ENCODE peak calls at places on chromosomes 12 and 14, in seven cellular contexts. One of them, this sample, is unnamed.
A peak's percentile ranks its signal among the peaks of the same experiment; 100 is the strongest.

GRCh38 chr14:64806202-64806861 is 73.4 kb downstream of the SPTB start:
- DNase-seq in cardiac muscle cell: no peak
- DNase-seq in fibroblast of the aortic adventitia: peak; percentile 86
- DNase-seq in right cardiac atrium: no peak
- DNase-seq in GM06990: no peak
- DNase-seq in fibroblast of mammary gland: peak; percentile 76
- DNase-seq in heart left ventricle: no peak
- DNase-seq in this sample: no peak

GRCh38 chr14:30211326-30211725 is 283.7 kb upstream of the PRKD1 start:
- DNase-seq in cardiac muscle cell: no peak
- DNase-seq in fibroblast of the aortic adventitia: peak; percentile 44
- DNase-seq in right cardiac atrium: no peak
- DNase-seq in GM06990: no peak
- DNase-seq in fibroblast of mammary gland: peak; percentile 55
- DNase-seq in heart left ventricle: no peak
- DNase-seq in this sample: no peak

GRCh38 chr12:127230843-127231260 is 1036.1 kb upstream of the TMEM132C start:
- DNase-seq in cardiac muscle cell: no peak
- DNase-seq in fibroblast of the aortic adventitia: peak; percentile 96
- DNase-seq in right cardiac atrium: no peak
- DNase-seq in GM06990: no peak
- DNase-seq in fibroblast of mammary gland: peak; percentile 100
- DNase-seq in heart left ventricle: no peak
- DNase-seq in this sample: no peak

GRCh38 chr12:32115404-32116104 is 8.9 kb downstream of the BICD1 start:
- DNase-seq in cardiac muscle cell: no peak
- DNase-seq in fibroblast of the aortic adventitia: peak; percentile 99
- DNase-seq in right cardiac atrium: peak; percentile 91
- DNase-seq in GM06990: no peak
- DNase-seq in fibroblast of mammary gland: peak; percentile 99
- DNase-seq in heart left ventricle: peak; percentile 85
- DNase-seq in this sample: peak; percentile 82

GRCh38 chr12:125178222-125178621 is 113.0 kb downstream of the AACS start:
- DNase-seq in cardiac muscle cell: no peak
- DNase-seq in fibroblast of the aortic adventitia: no peak
- DNase-seq in right cardiac atrium: no peak
- DNase-seq in GM06990: no peak
- DNase-seq in fibroblast of mammary gland: no peak
- DNase-seq in heart left ventricle: no peak
- DNase-seq in this sample: no peak

GRCh38 chr12:113818833-113819232 is 147.3 kb downstream of the RBM19 start:
- DNase-seq in cardiac muscle cell: peak; percentile 46
- DNase-seq in fibroblast of the aortic adventitia: no peak
- DNase-seq in right cardiac atrium: no peak
- DNase-seq in GM06990: no peak
- DNase-seq in fibroblast of mammary gland: no peak
- DNase-seq in heart left ventricle: no peak
- DNase-seq in this sample: peak; percentile 35

GRCh38 chr14:56514663-56515371 is 64.8 kb upstream of the TMEM260 start:
- DNase-seq in cardiac muscle cell: no peak
- DNase-seq in fibroblast of the aortic adventitia: peak; percentile 11
- DNase-seq in right cardiac atrium: no peak
- DNase-seq in GM06990: no peak
- DNase-seq in fibroblast of mammary gland: peak; percentile 90
- DNase-seq in heart left ventricle: no peak
- DNase-seq in this sample: no peak

GRCh38 chr12:92550661-92551060 is 152.1 kb upstream of the PLEKHG7 start:
- DNase-seq in cardiac muscle cell: no peak
- DNase-seq in fibroblast of the aortic adventitia: no peak
- DNase-seq in right cardiac atrium: no peak
- DNase-seq in GM06990: no peak
- DNase-seq in fibroblast of mammary gland: no peak
- DNase-seq in heart left ventricle: no peak
- DNase-seq in this sample: no peak

GRCh38 chr14:21039059-21039422 is 3.1 kb upstream of the RNASE7 start:
- DNase-seq in cardiac muscle cell: peak; percentile 65
- DNase-seq in fibroblast of the aortic adventitia: peak; percentile 87
- DNase-seq in right cardiac atrium: peak; percentile 86
- DNase-seq in GM06990: no peak
- DNase-seq in fibroblast of mammary gland: peak; percentile 63
- DNase-seq in heart left ventricle: peak; percentile 86
- DNase-seq in this sample: peak; percentile 96

GRCh38 chr12:4909734-4910501 is at the start of gene KCNA1:
- DNase-seq in cardiac muscle cell: peak; percentile 70
- DNase-seq in fibroblast of the aortic adventitia: peak; percentile 7
- DNase-seq in right cardiac atrium: peak; percentile 17
- DNase-seq in GM06990: peak; percentile 38
- DNase-seq in fibroblast of mammary gland: peak; percentile 12
- DNase-seq in heart left ventricle: no peak
- DNase-seq in this sample: no peak

GRCh38 chr14:100749967-100750597 is 23.4 kb downstream of the DLK1 start:
- DNase-seq in cardiac muscle cell: no peak
- DNase-seq in fibroblast of the aortic adventitia: no peak
- DNase-seq in right cardiac atrium: no peak
- DNase-seq in GM06990: no peak
- DNase-seq in fibroblast of mammary gland: no peak
- DNase-seq in heart left ventricle: no peak
- DNase-seq in this sample: no peak

GRCh38 chr14:72666610-72667009 is 227.3 kb downstream of the DPF3 start:
- DNase-seq in cardiac muscle cell: no peak
- DNase-seq in fibroblast of the aortic adventitia: peak; percentile 78
- DNase-seq in right cardiac atrium: no peak
- DNase-seq in GM06990: no peak
- DNase-seq in fibroblast of mammary gland: peak; percentile 72
- DNase-seq in heart left ventricle: no peak
- DNase-seq in this sample: no peak

GRCh38 chr12:60847281-60847680 is 1251.5 kb downstream of the SLC16A7 start:
- DNase-seq in cardiac muscle cell: no peak
- DNase-seq in fibroblast of the aortic adventitia: no peak
- DNase-seq in right cardiac atrium: no peak
- DNase-seq in GM06990: no peak
- DNase-seq in fibroblast of mammary gland: no peak
- DNase-seq in heart left ventricle: no peak
- DNase-seq in this sample: no peak

GRCh38 chr12:3036901-3037600 is 40.1 kb upstream of the TSPAN9 start:
- DNase-seq in cardiac muscle cell: no peak
- DNase-seq in fibroblast of the aortic adventitia: no peak
- DNase-seq in right cardiac atrium: no peak
- DNase-seq in GM06990: no peak
- DNase-seq in fibroblast of mammary gland: no peak
- DNase-seq in heart left ventricle: no peak
- DNase-seq in this sample: no peak

GRCh38 chr12:39575498-39575875 is 44.1 kb downstream of the ABCD2 start:
- DNase-seq in cardiac muscle cell: no peak
- DNase-seq in fibroblast of the aortic adventitia: no peak
- DNase-seq in right cardiac atrium: no peak
- DNase-seq in GM06990: no peak
- DNase-seq in fibroblast of mammary gland: no peak
- DNase-seq in heart left ventricle: no peak
- DNase-seq in this sample: no peak

GRCh38 chr14:83940253-83940652 is 1589.7 kb upstream of the FLRT2 start:
- DNase-seq in cardiac muscle cell: peak; percentile 17
- DNase-seq in fibroblast of the aortic adventitia: no peak
- DNase-seq in right cardiac atrium: no peak
- DNase-seq in GM06990: no peak
- DNase-seq in fibroblast of mammary gland: no peak
- DNase-seq in heart left ventricle: no peak
- DNase-seq in this sample: no peak

GRCh38 chr14:75578786-75579781 is 664 bp downstream of the FLVCR2 start:
- DNase-seq in cardiac muscle cell: no peak
- DNase-seq in fibroblast of the aortic adventitia: no peak
- DNase-seq in right cardiac atrium: peak; percentile 26
- DNase-seq in GM06990: no peak
- DNase-seq in fibroblast of mammary gland: peak; percentile 63
- DNase-seq in heart left ventricle: no peak
- DNase-seq in this sample: peak; percentile 8

GRCh38 chr14:101010293-101010692 is 106.8 kb upstream of the RTL1 start:
- DNase-seq in cardiac muscle cell: no peak
- DNase-seq in fibroblast of the aortic adventitia: no peak
- DNase-seq in right cardiac atrium: no peak
- DNase-seq in GM06990: no peak
- DNase-seq in fibroblast of mammary gland: no peak
- DNase-seq in heart left ventricle: no peak
- DNase-seq in this sample: no peak

GRCh38 chr14:52464175-52464574 is 88.1 kb downstream of the TXNDC16 start:
- DNase-seq in cardiac muscle cell: no peak
- DNase-seq in fibroblast of the aortic adventitia: no peak
- DNase-seq in right cardiac atrium: no peak
- DNase-seq in GM06990: no peak
- DNase-seq in fibroblast of mammary gland: no peak
- DNase-seq in heart left ventricle: no peak
- DNase-seq in this sample: no peak

GRCh38 chr14:61342486-61342885 is 21.1 kb downstream of the PRKCH start:
- DNase-seq in cardiac muscle cell: no peak
- DNase-seq in fibroblast of the aortic adventitia: no peak
- DNase-seq in right cardiac atrium: no peak
- DNase-seq in GM06990: no peak
- DNase-seq in fibroblast of mammary gland: no peak
- DNase-seq in heart left ventricle: no peak
- DNase-seq in this sample: no peak

GRCh38 chr14:105899071-105899641 is 372.8 kb downstream of the TMEM121 start:
- DNase-seq in cardiac muscle cell: no peak
- DNase-seq in fibroblast of the aortic adventitia: no peak
- DNase-seq in right cardiac atrium: peak; percentile 8
- DNase-seq in GM06990: no peak
- DNase-seq in fibroblast of mammary gland: no peak
- DNase-seq in heart left ventricle: peak; percentile 2
- DNase-seq in this sample: no peak

GRCh38 chr14:34424488-34424887 is 37.6 kb downstream of the SPTSSA start:
- DNase-seq in cardiac muscle cell: no peak
- DNase-seq in fibroblast of the aortic adventitia: no peak
- DNase-seq in right cardiac atrium: no peak
- DNase-seq in GM06990: no peak
- DNase-seq in fibroblast of mammary gland: no peak
- DNase-seq in heart left ventricle: no peak
- DNase-seq in this sample: no peak

GRCh38 chr12:87667378-87667777 is 361.8 kb downstream of the C12orf50 start:
- DNase-seq in cardiac muscle cell: no peak
- DNase-seq in fibroblast of the aortic adventitia: peak; percentile 90
- DNase-seq in right cardiac atrium: no peak
- DNase-seq in GM06990: no peak
- DNase-seq in fibroblast of mammary gland: peak; percentile 29
- DNase-seq in heart left ventricle: no peak
- DNase-seq in this sample: peak; percentile 31

GRCh38 chr12:87660987-87661769 is 368.0 kb downstream of the C12orf50 start:
- DNase-seq in cardiac muscle cell: no peak
- DNase-seq in fibroblast of the aortic adventitia: peak; percentile 71
- DNase-seq in right cardiac atrium: no peak
- DNase-seq in GM06990: no peak
- DNase-seq in fibroblast of mammary gland: no peak
- DNase-seq in heart left ventricle: no peak
- DNase-seq in this sample: no peak

GRCh38 chr12:87656311-87656710 is 372.9 kb downstream of the C12orf50 start:
- DNase-seq in cardiac muscle cell: no peak
- DNase-seq in fibroblast of the aortic adventitia: no peak
- DNase-seq in right cardiac atrium: no peak
- DNase-seq in GM06990: no peak
- DNase-seq in fibroblast of mammary gland: no peak
- DNase-seq in heart left ventricle: no peak
- DNase-seq in this sample: no peak

GRCh38 chr12:87661770-87662402 is 367.3 kb downstream of the C12orf50 start:
- DNase-seq in cardiac muscle cell: no peak
- DNase-seq in fibroblast of the aortic adventitia: peak; percentile 40
- DNase-seq in right cardiac atrium: no peak
- DNase-seq in GM06990: no peak
- DNase-seq in fibroblast of mammary gland: no peak
- DNase-seq in heart left ventricle: no peak
- DNase-seq in this sample: no peak
- H3K4me3 ChIP-seq in cardiac muscle cell: no peak overlapping the region
- H3K4me3 ChIP-seq in fibroblast of the aortic adventitia: peak overlapping the region; percentile 43
- H3K4me3 ChIP-seq in right cardiac atrium: peak overlapping the region; percentile 57
- H3K4me3 ChIP-seq in GM06990: no peak overlapping the region
- H3K4me3 ChIP-seq in fibroblast of mammary gland: peak overlapping the region; percentile 25
- H3K4me3 ChIP-seq in heart left ventricle: peak overlapping the region; percentile 1
- H3K4me3 ChIP-seq in this sample: no peak overlapping the region

DNA sequence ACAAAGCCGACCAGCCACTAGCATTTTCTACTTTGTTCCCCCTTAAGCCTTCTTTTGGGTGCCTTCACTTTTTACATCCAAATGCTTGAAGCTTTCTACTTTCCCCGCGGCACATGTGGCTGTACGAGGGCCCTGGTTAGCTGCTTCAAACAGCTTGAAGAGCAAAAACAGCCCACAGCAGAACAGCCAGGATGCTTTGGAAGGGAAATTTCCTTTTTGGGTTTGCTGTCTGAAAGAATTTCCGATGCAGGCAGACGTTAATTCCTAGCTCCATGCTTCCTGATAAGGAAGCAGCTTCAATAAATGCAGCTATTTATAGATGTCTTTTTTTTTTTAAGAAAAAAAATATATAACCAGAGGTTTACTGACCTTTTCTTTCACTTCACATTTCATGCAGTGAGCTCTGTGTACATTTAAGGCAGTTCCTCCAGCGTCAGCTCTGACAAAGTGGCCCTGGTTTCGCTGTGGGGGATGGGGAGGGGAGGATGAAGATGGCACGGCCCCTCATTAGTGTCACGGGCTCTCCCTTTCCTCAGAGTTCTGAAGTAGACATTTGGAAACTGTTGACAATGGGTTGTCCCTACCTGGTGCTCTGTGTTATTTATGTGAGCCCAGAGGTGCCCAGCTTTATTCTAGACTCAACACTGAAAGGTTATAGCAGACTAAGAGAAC is 109.5 kb downstream of the ETV6 start:
- DNase-seq in cardiac muscle cell: peak; percentile 76
- DNase-seq in fibroblast of the aortic adventitia: peak; percentile 53
- DNase-seq in right cardiac atrium: no peak
- DNase-seq in GM06990: peak; percentile 82
- DNase-seq in fibroblast of mammary gland: no peak
- DNase-seq in heart left ventricle: peak; percentile 58
- DNase-seq in this sample: no peak
- H3K4me3 ChIP-seq in cardiac muscle cell: no peak overlapping the region
- H3K4me3 ChIP-seq in fibroblast of the aortic adventitia: no peak overlapping the region
- H3K4me3 ChIP-seq in right cardiac atrium: no peak overlapping the region
- H3K4me3 ChIP-seq in GM06990: peak overlapping the region; percentile 2
- H3K4me3 ChIP-seq in fibroblast of mammary gland: no peak overlapping the region
- H3K4me3 ChIP-seq in heart left ventricle: no peak overlapping the region
- H3K4me3 ChIP-seq in this sample: no peak overlapping the region

DNA sequence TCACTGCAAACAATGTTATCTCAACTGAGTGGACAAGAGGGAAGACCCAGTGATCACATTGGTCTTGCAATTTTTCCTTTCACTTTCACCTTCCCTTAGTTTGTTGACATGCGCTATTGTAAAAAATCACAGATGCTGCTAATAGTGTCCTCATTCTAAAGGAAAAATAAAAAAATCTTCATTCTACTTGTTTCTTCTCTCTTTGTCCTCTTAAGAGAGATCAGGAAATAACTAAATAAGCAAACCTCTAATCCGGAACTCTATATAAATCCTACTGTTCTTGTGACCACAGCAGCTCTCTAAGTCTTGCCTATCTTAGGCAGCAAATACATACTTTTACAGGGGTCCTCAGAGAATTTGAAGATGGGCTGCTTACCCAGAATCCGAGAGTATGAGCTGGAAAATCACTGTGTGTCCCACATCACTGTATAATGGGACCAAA is 257.7 kb downstream of the NAV3 start:
- DNase-seq in cardiac muscle cell: no peak
- DNase-seq in fibroblast of the aortic adventitia: peak; percentile 43
- DNase-seq in right cardiac atrium: no peak
- DNase-seq in GM06990: no peak
- DNase-seq in fibroblast of mammary gland: peak; percentile 40
- DNase-seq in heart left ventricle: no peak
- DNase-seq in this sample: no peak
- H3K4me3 ChIP-seq in cardiac muscle cell: no peak overlapping the region
- H3K4me3 ChIP-seq in fibroblast of the aortic adventitia: peak overlapping the region; percentile 1
- H3K4me3 ChIP-seq in right cardiac atrium: peak overlapping the region; percentile 42
- H3K4me3 ChIP-seq in GM06990: peak overlapping the region; percentile 22
- H3K4me3 ChIP-seq in fibroblast of mammary gland: no peak overlapping the region
- H3K4me3 ChIP-seq in heart left ventricle: peak overlapping the region; percentile 54
- H3K4me3 ChIP-seq in this sample: no peak overlapping the region

GRCh38 chr12:128853321-128854197 is at the start of gene GLT1D1:
- DNase-seq in cardiac muscle cell: peak; percentile 29
- DNase-seq in fibroblast of the aortic adventitia: no peak
- DNase-seq in right cardiac atrium: no peak
- DNase-seq in GM06990: peak; percentile 39
- DNase-seq in fibroblast of mammary gland: no peak
- DNase-seq in heart left ventricle: no peak
- DNase-seq in this sample: no peak
- H3K4me3 ChIP-seq in cardiac muscle cell: peak within 1 kb of the TSS; percentile 30
- H3K4me3 ChIP-seq in fibroblast of the aortic adventitia: no peak within 1 kb of the TSS
- H3K4me3 ChIP-seq in right cardiac atrium: peak within 1 kb of the TSS; percentile 19
- H3K4me3 ChIP-seq in GM06990: peak within 1 kb of the TSS; percentile 62
- H3K4me3 ChIP-seq in fibroblast of mammary gland: no peak within 1 kb of the TSS
- H3K4me3 ChIP-seq in heart left ventricle: peak within 1 kb of the TSS; percentile 38
- H3K4me3 ChIP-seq in this sample: no peak within 1 kb of the TSS

This sample was measured in SJCRH30.